ENCODE peak calls at places on chromosomes 16 and 17, in five cellular contexts. M, V, I, D and Z are unnamed samples.

GRCh38 chr17:82204831-82205719 is 7.6 kb downstream of the CCDC57 start:
- DNase-seq in M (peak; percentile 89), V (peak; percentile 82), I (no peak), D (no peak), Z (no peak)

GRCh38 chr17:39942076-39942475 is 14.5 kb downstream of the LRRC3C start:
- DNase-seq in M (no peak), V (no peak), I (no peak), D (no peak), Z (no peak)

GRCh38 chr16:77660311-77660710 is 62.0 kb upstream of the NUDT7 start:
- DNase-seq in M (peak; percentile 33), V (peak; percentile 33), I (no peak), D (peak; percentile 11), Z (no peak)

GRCh38 chr17:49515196-49515770 is 20.2 kb downstream of the NGFR start:
- DNase-seq in M (peak; percentile 61), V (peak; percentile 75), I (peak; percentile 92), D (peak; percentile 89), Z (peak; percentile 69)

GRCh38 chr17:42928714-42929496 is 28.3 kb downstream of the G6PC1 start:
- DNase-seq in M (peak; percentile 73), V (peak; percentile 64), I (peak; percentile 13), D (peak; percentile 52), Z (peak; percentile 19)

GRCh38 chr17:17694229-17695081 is 13.2 kb downstream of the RAI1 start:
- DNase-seq in M (peak; percentile 67), V (peak; percentile 71), I (peak; percentile 79), D (no peak), Z (peak; percentile 41)

GRCh38 chr17:77144227-77144626 is 3.5 kb downstream of the SEC14L1 start:
- DNase-seq in M (no peak), V (no peak), I (no peak), D (no peak), Z (no peak)

GRCh38 chr17:63601439-63602371 is 1.0 kb downstream of the TACO1 start:
- DNase-seq in M (peak; percentile 27), V (peak; percentile 14), I (no peak), D (no peak), Z (no peak)

GRCh38 chr17:7437369-7437863 is 1.9 kb upstream of the FGF11 start:
- DNase-seq in M (no peak), V (no peak), I (no peak), D (no peak), Z (no peak)

GRCh38 chr16:67976205-67976604 is 4.1 kb downstream of the DPEP3 start:
- DNase-seq in M (no peak), V (no peak), I (no peak), D (no peak), Z (no peak)

GRCh38 chr16:86027366-86028126 is 128.6 kb downstream of the IRF8 start:
- DNase-seq in M (no peak), V (no peak), I (no peak), D (no peak), Z (no peak)

GRCh38 chr17:41534899-41535546 is 6.9 kb upstream of the KRT19 start:
- DNase-seq in M (no peak), V (no peak), I (no peak), D (no peak), Z (no peak)

GRCh38 chr17:65290616-65291015 is 153.4 kb downstream of the RGS9 start:
- DNase-seq in M (no peak), V (no peak), I (no peak), D (no peak), Z (no peak)

GRCh38 chr17:45294506-45294905 is 22.3 kb downstream of the MAP3K14 start:
- DNase-seq in M (no peak), V (peak; percentile 54), I (no peak), D (peak; percentile 50), Z (peak; percentile 74)

GRCh38 chr16:12323007-12323699 is 346.6 kb downstream of the SNX29 start:
- DNase-seq in M (no peak), V (no peak), I (no peak), D (no peak), Z (no peak)

GRCh38 chr16:57544129-57544653 is 1.7 kb downstream of the ADGRG5 start:
- DNase-seq in M (no peak), V (no peak), I (no peak), D (no peak), Z (no peak)

GRCh38 chr16:57941016-57941656 is 29.8 kb downstream of the CNGB1 start:
- DNase-seq in M (peak; percentile 60), V (peak; percentile 39), I (peak; percentile 62), D (no peak), Z (no peak)

GRCh38 chr16:81180578-81180977 is 57.9 kb upstream of the BCO1 start:
- DNase-seq in M (no peak), V (no peak), I (no peak), D (no peak), Z (no peak)
- H3K4me3 ChIP-seq in M (no peak overlapping the region), V (no peak overlapping the region), I (peak overlapping the region; percentile 6), D (peak overlapping the region; percentile 11), Z (no peak overlapping the region)

DNA sequence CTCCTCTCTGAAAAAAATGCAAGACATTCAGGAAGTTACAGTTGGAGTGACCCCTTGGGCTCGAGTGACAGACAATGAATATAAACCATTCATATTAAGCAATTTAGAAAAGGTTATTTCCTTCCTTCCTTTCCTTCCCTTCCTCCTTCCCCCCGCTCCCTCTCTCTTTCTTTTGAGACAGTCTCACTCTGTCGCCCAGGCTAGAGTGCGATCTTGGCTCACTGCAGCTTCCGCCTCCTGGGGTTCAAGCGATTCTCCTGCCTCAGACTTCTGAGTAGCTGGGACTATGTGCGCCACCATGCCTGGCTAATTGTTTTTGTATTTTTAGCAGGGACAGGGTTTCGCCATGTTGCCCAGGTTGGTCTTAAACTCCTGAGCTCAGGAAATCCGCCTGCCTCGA is 13.2 kb downstream of the PSMD12 start:
- DNase-seq in M (no peak), V (no peak), I (no peak), D (no peak), Z (no peak)
- H3K4me3 ChIP-seq in M (no peak overlapping the region), V (no peak overlapping the region), I (no peak overlapping the region), D (no peak overlapping the region), Z (no peak overlapping the region)

GRCh38 chr17:60577147-60577925 is 22.7 kb upstream of the PPM1D start:
- DNase-seq in M (no peak), V (no peak), I (no peak), D (no peak), Z (no peak)
- H3K4me3 ChIP-seq in M (no peak overlapping the region), V (peak overlapping the region; percentile 32), I (peak overlapping the region; percentile 52), D (peak overlapping the region; percentile 33), Z (peak overlapping the region; percentile 43)

GRCh38 chr17:265726-266125 is 84.3 kb upstream of the DOC2B start:
- DNase-seq in M (no peak), V (no peak), I (no peak), D (no peak), Z (no peak)

GRCh38 chr17:269616-270514 is 82.7 kb downstream of the RPH3AL start:
- DNase-seq in M (no peak), V (no peak), I (no peak), D (no peak), Z (no peak)

GRCh38 chr17:266219-266618 is 84.8 kb upstream of the DOC2B start:
- DNase-seq in M (no peak), V (no peak), I (no peak), D (no peak), Z (no peak)

GRCh38 chr17:263773-264172 is 82.3 kb upstream of the DOC2B start:
- DNase-seq in M (no peak), V (no peak), I (no peak), D (no peak), Z (no peak)

DNA sequence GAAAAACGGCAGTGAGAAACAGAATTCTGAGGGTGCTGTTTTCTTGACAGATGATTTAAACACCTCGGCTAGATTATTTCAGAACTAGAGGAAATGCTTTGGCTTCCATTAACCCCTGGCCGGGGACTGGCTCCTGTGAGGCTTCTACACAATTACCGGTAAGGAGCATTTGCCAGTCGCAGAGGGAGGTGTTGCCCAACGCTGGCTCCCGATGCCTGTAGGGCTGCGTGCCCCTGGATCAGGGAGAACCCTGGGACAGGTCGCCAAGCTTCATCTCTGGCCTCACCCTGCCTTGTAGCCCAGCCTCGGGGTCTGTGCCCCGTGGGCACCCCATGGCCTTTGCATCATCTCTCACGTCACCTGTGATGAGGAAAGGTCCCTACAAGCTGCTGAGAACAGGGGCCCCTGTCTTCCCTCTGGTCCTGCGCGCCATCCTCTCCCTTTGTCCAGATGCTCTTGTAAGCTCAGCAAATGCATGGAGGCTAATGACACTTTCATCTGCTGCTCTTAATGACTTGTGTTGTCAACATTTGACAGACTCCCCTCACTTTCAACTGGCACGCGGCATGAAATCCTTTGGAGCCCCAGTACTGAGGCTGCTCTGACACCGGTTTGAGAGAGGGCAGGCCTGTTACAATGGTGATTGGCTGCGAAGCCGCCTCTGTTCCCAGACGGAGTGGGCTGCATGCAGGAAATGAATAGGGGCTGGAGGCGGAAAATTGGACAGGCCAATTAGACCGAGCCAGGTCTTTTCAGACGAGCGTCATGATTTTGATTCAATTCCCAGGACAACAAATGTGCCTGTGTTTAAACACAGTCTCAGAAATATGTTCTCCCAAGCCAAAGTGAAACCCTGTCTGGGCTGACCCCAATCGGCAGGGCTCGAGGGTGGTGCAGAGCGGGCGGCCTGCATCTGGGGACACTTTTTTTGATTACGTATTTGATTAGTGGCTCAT is 85.5 kb upstream of the DOC2B start:
- DNase-seq in M (no peak), V (no peak), I (peak; percentile 65), D (no peak), Z (peak; percentile 24)
- H3K4me3 ChIP-seq in M (no peak overlapping the region), V (no peak overlapping the region), I (peak overlapping the region; percentile 41), D (no peak overlapping the region), Z (peak overlapping the region; percentile 20)